ENCODE peak calls at places on chromosomes 11 and 22, in five cellular contexts. Y is CD4-positive, alpha-beta memory T cell; L is keratinocyte; B is A549; T is heart right ventricle. A is an unnamed sample.

GRCh38 chr22:38164578-38164953 is 17.1 kb downstream of the PLA2G6 start:
- DNase-seq in T (no peak), Y (no peak), B (no peak), L (no peak), A (no peak)

GRCh38 chr11:115279831-115280761 is 224.1 kb downstream of the CADM1 start:
- DNase-seq in Y (no peak), B (no peak), L (no peak), T (no peak), A (no peak)

GRCh38 chr11:11937433-11937832 is 71.0 kb downstream of the DKK3 start:
- DNase-seq in B (no peak), Y (no peak), L (no peak), T (no peak), A (no peak)

GRCh38 chr22:30460147-30460546 is 11.7 kb downstream of the SEC14L3 start:
- DNase-seq in L (no peak), Y (no peak), B (no peak), T (no peak), A (no peak)

GRCh38 chr11:81658722-81659121 is 1074.9 kb downstream of the FAM181B start:
- DNase-seq in Y (no peak), B (peak; percentile 1), L (no peak), T (no peak), A (no peak)

GRCh38 chr11:44681698-44682097 is 45.1 kb upstream of the TSPAN18 start:
- DNase-seq in L (no peak), T (no peak), B (no peak), Y (no peak), A (no peak)

GRCh38 chr11:69655479-69656394 is 14.8 kb downstream of the CCND1 start:
- DNase-seq in L (no peak), T (no peak), Y (no peak), B (no peak), A (no peak)

GRCh38 chr11:134358165-134358852 is 26.5 kb downstream of the GLB1L2 start:
- DNase-seq in Y (no peak), L (no peak), T (no peak), B (no peak), A (no peak)

GRCh38 chr22:16973591-16974297 is 34.3 kb downstream of the GAB4 start:
- DNase-seq in Y (no peak), T (no peak), B (no peak), L (no peak), A (no peak)

GRCh38 chr11:833114-833791 is 501 bp downstream of the CD151 start:
- DNase-seq in B (no peak), Y (peak; percentile 26), L (no peak), T (peak; percentile 72), A (no peak)

GRCh38 chr11:11985016-11985715 is 23.3 kb downstream of the DKK3 start:
- DNase-seq in L (no peak), Y (no peak), B (no peak), T (no peak), A (no peak)

GRCh38 chr11:112958670-112959069 is 2.5 kb upstream of the NCAM1 start:
- DNase-seq in L (no peak), B (peak; percentile 4), Y (no peak), T (no peak), A (no peak)

GRCh38 chr11:19519344-19519743 is 193.3 kb upstream of the NAV2 start:
- DNase-seq in T (no peak), L (no peak), Y (no peak), B (no peak), A (no peak)

GRCh38 chr11:11036185-11037161 is 178.6 kb upstream of the ZBED5 start:
- DNase-seq in Y (peak; percentile 53), B (peak; percentile 31), L (peak; percentile 26), T (no peak), A (no peak)

GRCh38 chr11:57597971-57598830 is 716 bp downstream of the SERPING1 start:
- DNase-seq in L (no peak), Y (no peak), B (no peak), T (peak; percentile 88), A (peak; percentile 73)

GRCh38 chr22:19844423-19845368 is 10.0 kb downstream of the GNB1L start:
- DNase-seq in B (no peak), T (peak; percentile 59), L (no peak), Y (no peak), A (no peak)

GRCh38 chr22:35894464-35894878 is 134.2 kb downstream of the RBFOX2 start:
- DNase-seq in B (no peak), L (no peak), T (no peak), Y (no peak), A (no peak)

GRCh38 chr11:65301491-65302329 is 13.0 kb upstream of the CDC42EP2 start:
- DNase-seq in Y (no peak), L (no peak), T (peak; percentile 82), B (no peak), A (no peak)

GRCh38 chr11:12103411-12104225 is 6.8 kb upstream of the MICAL2 start:
- DNase-seq in Y (no peak), B (no peak), L (no peak), T (no peak), A (no peak)

GRCh38 chr22:28006271-28006670 is 87.2 kb upstream of the PITPNB start:
- DNase-seq in B (no peak), T (no peak), Y (no peak), L (no peak), A (no peak)

GRCh38 chr11:134742956-134743808 is 331.1 kb upstream of the B3GAT1 start:
- DNase-seq in L (no peak), T (no peak), B (no peak), Y (no peak), A (no peak)

GRCh38 chr11:66337103-66337899 is 1.1 kb upstream of the RIN1 start:
- DNase-seq in L (no peak), T (no peak), Y (no peak), B (no peak), A (no peak)

GRCh38 chr22:19784396-19785175 is 24.0 kb downstream of the TBX1 start:
- DNase-seq in L (no peak), B (no peak), T (peak; percentile 8), Y (no peak), A (no peak)

GRCh38 chr22:42799061-42799460 is 58.0 kb downstream of the ARFGAP3 start:
- DNase-seq in L (no peak), Y (no peak), B (no peak), T (no peak), A (no peak)
- H3K27ac ChIP-seq in L (no peak overlapping the region), Y (no peak overlapping the region), B (no peak overlapping the region), T (no peak overlapping the region), A (no peak overlapping the region)

DNA sequence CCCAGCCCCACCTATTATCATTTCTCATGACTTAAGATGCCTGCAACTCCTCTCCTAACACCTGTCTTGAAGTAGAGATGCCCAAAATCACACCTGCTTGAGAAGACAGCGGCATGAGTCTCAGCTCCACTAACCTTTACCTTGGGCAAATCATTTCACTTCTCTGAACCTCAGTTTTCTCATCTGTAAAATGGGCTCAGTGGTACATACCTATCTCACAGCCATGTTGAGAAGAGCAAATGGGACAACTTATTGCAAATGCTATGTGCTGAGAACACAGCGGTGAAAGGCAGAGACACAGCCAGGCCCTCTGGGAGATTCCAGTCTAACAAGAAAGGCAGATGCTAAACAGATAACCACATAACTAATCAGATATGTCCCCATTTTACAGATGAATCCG is 7.8 kb downstream of the TST start:
- DNase-seq in B (no peak), T (no peak), L (no peak), Y (no peak), A (no peak)
- H3K4me3 ChIP-seq in B (no peak overlapping the region), T (no peak overlapping the region), L (no peak overlapping the region), Y (no peak overlapping the region), A (no peak overlapping the region)

DNA sequence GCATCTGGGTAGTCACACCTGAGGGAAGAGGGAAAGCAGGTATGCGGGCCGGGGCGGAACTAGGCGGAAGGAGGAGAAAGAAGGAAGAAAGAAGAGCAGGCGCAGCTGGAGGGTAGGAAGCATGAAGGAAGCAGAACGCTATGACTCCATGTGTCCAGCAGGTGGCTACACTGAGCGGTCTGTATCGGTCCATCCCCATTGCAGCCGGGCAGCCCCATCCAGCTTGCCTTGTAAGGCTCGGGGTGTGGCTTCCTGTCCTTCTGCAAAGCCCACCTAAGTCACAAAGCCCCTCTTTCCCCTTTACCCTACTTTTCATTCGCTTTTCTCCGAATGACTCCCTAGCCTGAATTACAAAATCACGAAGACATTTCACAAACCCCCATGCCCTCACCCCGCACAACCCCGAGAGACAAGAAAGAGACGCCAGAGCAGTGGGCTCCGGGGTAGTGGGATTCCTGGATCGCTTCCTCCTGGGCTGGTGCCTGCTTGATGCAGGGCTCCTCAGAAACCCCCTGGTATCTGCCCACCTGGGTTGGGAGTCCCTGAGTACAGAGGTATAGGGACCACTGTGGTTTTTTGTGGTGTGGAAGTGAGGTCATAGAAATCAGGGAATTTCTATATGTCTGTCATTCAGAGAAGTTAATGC is 39.9 kb downstream of the BUD13 start:
- DNase-seq in T (peak; percentile 44), B (peak; percentile 67), L (peak; percentile 40), Y (peak; percentile 41), A (peak; percentile 36)
- H3K27ac ChIP-seq in T (no peak overlapping the region), B (no peak overlapping the region), L (no peak overlapping the region), Y (no peak overlapping the region), A (no peak overlapping the region)

DNA sequence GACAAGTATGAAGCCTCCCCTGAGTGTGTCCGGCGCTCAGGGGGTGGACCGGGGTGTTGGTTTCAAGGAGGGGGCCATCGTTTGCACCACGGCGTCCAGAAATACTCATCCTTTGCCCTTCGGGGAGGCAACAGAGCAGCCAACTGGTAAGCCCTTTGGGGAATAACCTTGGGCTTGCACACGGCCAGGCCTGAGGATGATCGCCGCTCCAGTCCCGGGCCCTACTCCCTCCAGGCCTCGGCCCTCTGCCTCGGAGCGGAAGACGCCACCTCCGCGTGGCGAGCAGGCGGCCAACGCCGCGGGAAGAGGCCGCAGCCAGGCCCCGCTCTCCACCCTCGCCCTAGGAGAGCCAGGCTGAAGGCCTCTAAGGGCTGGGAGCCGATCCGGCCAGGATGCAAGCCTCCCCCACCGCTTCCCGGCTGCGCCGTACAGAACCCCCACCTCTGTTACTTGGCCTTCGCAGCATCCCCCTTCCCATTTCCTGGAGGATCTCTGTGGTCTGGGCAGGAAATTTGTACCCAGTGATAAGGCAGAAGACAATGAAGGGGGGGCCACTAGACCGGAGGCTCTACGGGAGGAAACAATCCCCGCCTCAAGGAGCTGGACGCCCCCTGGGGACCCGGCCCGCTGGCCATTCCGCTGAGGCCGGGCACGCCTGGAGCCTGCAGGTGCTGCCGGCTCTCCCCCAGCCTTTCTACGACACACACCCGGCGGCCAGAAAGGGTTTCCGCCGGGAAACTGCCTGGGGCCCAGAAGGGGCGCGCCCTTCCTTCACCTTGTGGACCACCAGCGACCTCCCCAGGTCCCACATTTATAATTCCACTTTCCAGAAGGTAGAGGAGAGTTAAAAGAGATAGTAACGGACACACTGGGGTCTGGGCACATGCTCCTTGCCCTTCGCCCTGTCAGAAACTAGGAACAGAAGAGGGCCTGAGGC is 2.6 kb downstream of the ESAM start:
- DNase-seq in T (peak; percentile 80), Y (no peak), B (no peak), L (no peak), A (no peak)
- H3K4me3 ChIP-seq in T (peak overlapping the region; percentile 75), Y (no peak overlapping the region), B (peak overlapping the region; percentile 52), L (no peak overlapping the region), A (peak overlapping the region; percentile 33)

A was measured in tibial nerve.